ENCODE peak calls at places on chromosomes 1 and 21, in six cellular contexts. L is bronchial epithelial cell, Q is astrocyte of the spinal cord, D is stomach, R is kidney, K is transverse colon. U is an unnamed sample.

GRCh38 chr1:55249646-55250398 is 34.7 kb upstream of the USP24 start:
- DNase-seq in L (no peak), Q (no peak), D (no peak), R (no peak), K (no peak), U (no peak)

GRCh38 chr1:10107985-10108663 is 75.4 kb downstream of the UBE4B start:
- DNase-seq in L (peak), Q (peak), D (no peak), R (no peak), K (no peak), U (peak)

GRCh38 chr1:26626994-26627393 is 68.8 kb upstream of the ARID1A start:
- DNase-seq in L (no peak), Q (peak), D (no peak), R (no peak), K (no peak), U (peak)

GRCh38 chr1:3481836-3482589 is 27.5 kb downstream of the ARHGEF16 start:
- DNase-seq in L (peak), Q (no peak), D (peak), R (peak), K (peak), U (peak)

GRCh38 chr1:178124115-178124514 is 30.2 kb downstream of the RASAL2 start:
- DNase-seq in L (no peak), Q (no peak), D (no peak), R (no peak), K (no peak), U (no peak)

GRCh38 chr1:235011599-235012435 is 116.8 kb downstream of the TOMM20 start:
- DNase-seq in L (peak), Q (peak), D (peak), R (peak), K (peak), U (peak)

GRCh38 chr1:34994878-34995277 is 9.7 kb upstream of the TMEM35B start:
- DNase-seq in L (no peak), Q (no peak), D (no peak), R (no peak), K (no peak), U (no peak)

GRCh38 chr1:199932462-199932861 is 95.0 kb upstream of the NR5A2 start:
- DNase-seq in L (no peak), Q (no peak), D (no peak), R (no peak), K (no peak), U (no peak)

GRCh38 chr1:47208374-47208850 is 18.6 kb upstream of the PDZK1IP1 start:
- DNase-seq in L (peak), Q (no peak), D (no peak), R (no peak), K (no peak), U (no peak)

GRCh38 chr1:44170281-44170823 is 28.9 kb upstream of the KLF18 start:
- DNase-seq in L (peak), Q (no peak), D (no peak), R (no peak), K (no peak), U (peak)

GRCh38 chr1:2644591-2645101 is 11.8 kb upstream of the MMEL1 start:
- DNase-seq in L (no peak), Q (no peak), D (no peak), R (peak), K (no peak), U (no peak)

GRCh38 chr1:85313888-85314696 is 37.7 kb upstream of the BCL10 start:
- DNase-seq in L (peak), Q (peak), D (no peak), R (no peak), K (no peak), U (peak)

GRCh38 chr1:53627031-53627430 is 111.9 kb downstream of the GLIS1 start:
- DNase-seq in L (no peak), Q (no peak), D (no peak), R (no peak), K (no peak), U (no peak)

GRCh38 chr21:35737899-35738341 is 322.4 kb downstream of the SETD4 start:
- DNase-seq in L (no peak), Q (peak), D (no peak), R (no peak), K (no peak), U (peak)

GRCh38 chr21:42474043-42474831 is 21.8 kb downstream of the RSPH1 start:
- DNase-seq in L (peak), Q (no peak), D (peak), R (peak), K (peak), U (no peak)

GRCh38 chr1:11026903-11027302 is 14.4 kb downstream of the TARDBP start:
- DNase-seq in L (no peak), Q (no peak), D (no peak), R (no peak), K (no peak), U (no peak)

GRCh38 chr1:244053831-244054230 is 2.7 kb downstream of the ZBTB18 start:
- DNase-seq in L (no peak), Q (no peak), D (no peak), R (no peak), K (no peak), U (no peak)

GRCh38 chr1:39266269-39266668 is 61.8 kb downstream of the MACF1 start:
- DNase-seq in L (no peak), Q (no peak), D (no peak), R (no peak), K (no peak), U (no peak)

GRCh38 chr1:81664341-81664740 is 136.4 kb upstream of the ADGRL2 start:
- DNase-seq in L (no peak), Q (peak), D (no peak), R (no peak), K (no peak), U (peak)

GRCh38 chr1:7379445-7379971 is 391.6 kb upstream of the VAMP3 start:
- DNase-seq in L (peak), Q (peak), D (peak), R (no peak), K (no peak), U (peak)

GRCh38 chr1:21872445-21873079 is 60.5 kb downstream of the LDLRAD2 start:
- DNase-seq in L (no peak), Q (no peak), D (no peak), R (no peak), K (no peak), U (no peak)

GRCh38 chr1:110155878-110156522 is 5.7 kb downstream of the SLC6A17 start:
- DNase-seq in L (peak), Q (peak), D (peak), R (peak), K (peak), U (peak)

GRCh38 chr1:242205622-242206489 is 207.0 kb upstream of the MAP1LC3C start:
- DNase-seq in L (peak), Q (peak), D (no peak), R (no peak), K (no peak), U (no peak)

GRCh38 chr21:16572032-16572431 is 842.2 kb downstream of the USP25 start:
- DNase-seq in L (peak), Q (peak), D (no peak), R (no peak), K (no peak), U (peak)

GRCh38 chr1:230407351-230407750 is 18.8 kb downstream of the PGBD5 start:
- DNase-seq in L (no peak), Q (no peak), D (no peak), R (no peak), K (no peak), U (no peak)

DNA sequence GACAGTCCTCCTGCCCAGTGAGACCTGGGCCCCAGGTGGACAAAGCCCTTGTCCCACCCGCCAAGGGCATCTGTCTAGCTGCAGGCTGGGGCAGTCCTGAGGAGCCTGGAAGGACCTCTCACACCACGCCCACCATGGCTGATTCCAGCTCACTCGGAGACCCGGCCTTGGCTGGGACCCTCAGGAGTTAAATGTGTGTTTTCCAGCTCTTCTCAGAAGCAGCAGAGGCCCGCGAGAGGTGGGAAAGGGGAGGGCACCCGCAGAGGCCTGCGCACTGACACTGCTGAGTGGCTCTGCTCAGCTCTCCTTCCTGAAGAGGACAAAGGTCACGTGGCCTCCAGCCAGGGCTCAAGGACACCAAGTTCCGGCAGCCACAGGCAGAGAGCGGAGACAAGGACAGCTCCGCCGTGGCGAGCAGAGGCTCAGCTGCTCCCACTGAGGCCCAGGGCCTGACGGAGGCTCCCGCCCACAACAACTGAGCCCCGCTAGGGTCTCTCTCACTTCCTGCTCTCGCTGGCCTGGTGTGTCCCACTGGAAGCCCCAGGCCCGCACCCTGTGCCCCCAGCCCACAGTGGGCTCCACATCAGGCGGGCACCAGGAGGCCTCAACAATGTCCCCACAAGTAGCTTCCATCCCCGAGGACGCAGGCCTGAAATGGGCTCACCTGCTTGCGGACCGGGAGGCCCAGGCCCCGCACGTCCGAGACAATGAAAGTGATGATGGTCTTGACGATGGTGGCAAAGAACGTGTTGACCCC is 16.9 kb downstream of the SLC19A1 start:
- DNase-seq in L (no peak), Q (no peak), D (peak), R (peak), K (peak), U (no peak)
- TF ChIP-seq CTCF in L (no peak), Q (no peak), D (no peak), R (no peak), K (no peak), U (no peak)

GRCh38 chr1:66564250-66564649 is 30.3 kb downstream of the SGIP1 start:
- DNase-seq in L (peak), Q (peak), D (no peak), R (no peak), K (no peak), U (peak)
- H3K4me3 ChIP-seq in L (no peak), Q (no peak), D (no peak), R (no peak), K (no peak), U (no peak)

GRCh38 chr1:156445789-156446263 is 54.7 kb downstream of the MEF2D start:
- DNase-seq in L (peak), Q (peak), D (peak), R (peak), K (peak), U (peak)

GRCh38 chr1:156440689-156441437 is 59.7 kb downstream of the MEF2D start:
- DNase-seq in L (no peak), Q (no peak), D (no peak), R (no peak), K (no peak), U (no peak)

GRCh38 chr1:156439771-156440183 is 60.8 kb downstream of the MEF2D start:
- DNase-seq in L (no peak), Q (no peak), D (no peak), R (no peak), K (no peak), U (no peak)

GRCh38 chr1:156448134-156448967 is 52.2 kb downstream of the MEF2D start:
- DNase-seq in L (no peak), Q (no peak), D (no peak), R (peak), K (no peak), U (no peak)

GRCh38 chr1:156444407-156445001 is 56.1 kb downstream of the MEF2D start:
- DNase-seq in L (peak), Q (no peak), D (no peak), R (no peak), K (no peak), U (no peak)
- TF ChIP-seq CTCF in L (peak), Q (peak), D (no peak), R (peak), K (no peak), U (peak)

GRCh38 chr1:155218854-155219591 is 10.5 kb downstream of the MTX1 start:
- DNase-seq in L (peak), Q (peak), D (no peak), R (no peak), K (peak), U (peak)
- H3K4me3 ChIP-seq in L (no peak), Q (no peak), D (no peak), R (peak), K (no peak), U (peak)

GRCh38 chr21:17660862-17661261 is 48.2 kb upstream of the BTG3 start:
- DNase-seq in L (no peak), Q (no peak), D (no peak), R (no peak), K (no peak), U (no peak)

GRCh38 chr21:17658931-17659330 is 46.2 kb upstream of the BTG3 start:
- DNase-seq in L (no peak), Q (no peak), D (no peak), R (no peak), K (no peak), U (no peak)

GRCh38 chr21:17660449-17660848 is 47.7 kb upstream of the BTG3 start:
- DNase-seq in L (peak), Q (peak), D (no peak), R (no peak), K (no peak), U (peak)
- TF ChIP-seq CTCF in L (no peak), Q (no peak), D (no peak), R (no peak), K (no peak), U (no peak)

GRCh38 chr1:231419147-231419546 is 2.9 kb downstream of the EGLN1 start:
- DNase-seq in L (no peak), Q (no peak), D (no peak), R (no peak), K (no peak), U (no peak)
- H3K4me3 ChIP-seq in L (peak), Q (peak), D (peak), R (peak), K (peak), U (peak)

GRCh38 chr1:88736633-88737248 is 52.7 kb downstream of the PKN2 start:
- DNase-seq in L (peak), Q (peak), D (no peak), R (no peak), K (no peak), U (peak)
- TF ChIP-seq CTCF in L (peak), Q (peak), D (peak), R (peak), K (no peak), U (peak)

DNA sequence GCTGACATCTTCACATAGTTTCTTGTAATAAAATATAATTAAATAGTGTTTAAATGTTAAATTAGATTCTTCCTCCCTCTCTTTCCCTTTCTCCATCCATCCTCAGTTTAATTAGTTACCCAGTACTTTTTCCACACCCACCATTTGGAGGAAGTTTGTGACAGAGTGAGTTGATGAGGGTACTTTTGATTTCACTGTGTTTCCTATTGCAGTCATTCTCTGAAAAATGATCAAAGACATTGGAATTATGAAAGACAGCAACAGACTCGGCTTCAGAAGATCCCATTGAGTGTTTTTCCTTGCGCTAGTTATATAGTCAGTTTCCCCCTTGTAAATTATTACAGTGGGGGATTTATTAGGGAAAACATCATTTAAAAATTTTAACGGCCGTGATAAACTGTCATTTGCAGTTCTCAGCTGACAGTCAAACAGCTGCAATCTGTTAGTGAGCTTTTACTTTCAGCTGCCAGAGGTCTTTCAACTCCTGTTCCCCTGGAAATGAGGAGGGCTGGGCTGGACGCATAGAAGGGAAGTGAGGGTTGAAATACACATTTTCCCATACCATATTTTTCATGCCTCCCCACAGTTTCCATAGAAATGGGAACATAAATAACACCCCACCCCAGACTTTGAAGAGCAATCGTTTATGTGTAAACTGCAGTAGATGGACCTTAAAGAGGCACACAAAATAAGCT is 61.3 kb upstream of the CACYBP start:
- DNase-seq in L (no peak), Q (no peak), D (no peak), R (no peak), K (no peak), U (no peak)
- H3K4me3 ChIP-seq in L (no peak), Q (no peak), D (no peak), R (no peak), K (no peak), U (no peak)

DNA sequence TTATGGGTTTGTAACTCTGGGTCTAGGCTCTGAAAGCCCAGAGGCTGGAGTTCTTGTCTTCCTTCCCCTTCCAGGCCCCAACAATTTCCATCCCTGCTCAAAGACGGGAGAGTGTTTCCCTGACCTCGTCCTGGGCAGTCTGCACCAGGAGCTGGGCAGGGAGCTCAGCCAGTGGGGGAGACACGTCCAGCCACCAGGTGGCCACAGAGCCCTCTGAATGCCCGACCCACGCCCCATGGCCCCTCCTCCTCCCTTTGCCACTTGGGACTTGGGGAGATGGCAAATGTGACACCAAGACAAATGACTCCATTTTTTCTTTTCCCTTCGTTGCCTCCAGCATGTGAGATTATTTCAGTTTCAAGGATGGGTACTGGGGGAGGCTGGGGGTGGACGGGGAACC is 159.9 kb upstream of the AJAP1 start:
- DNase-seq in L (no peak), Q (no peak), D (no peak), R (no peak), K (no peak), U (no peak)
- TF ChIP-seq CTCF in L (no peak), Q (no peak), D (no peak), R (peak), K (no peak), U (no peak)